ENCODE peak calls at places on chromosomes 3 and 15, in five cellular contexts. F is K562, C is A549, M is H1, V is HepG2. L is an unnamed sample.

GRCh38 chr3:45124956-45125355 is 21.2 kb downstream of the CDCP1 start:
- DNase-seq in M (no peak), V (no peak), F (no peak), C (no peak), L (no peak)

GRCh38 chr3:45088543-45088942 is 57.6 kb downstream of the CDCP1 start:
- DNase-seq in M (no peak), C (no peak), F (no peak), V (no peak), L (no peak)

GRCh38 chr3:62051506-62051905 is 321.8 kb downstream of the FEZF2 start:
- DNase-seq in C (no peak), F (peak), V (peak), M (no peak), L (no peak)

GRCh38 chr15:30043211-30043655 is 39.5 kb upstream of the GOLGA8J start:
- DNase-seq in M (no peak), F (no peak), V (no peak), C (peak), L (no peak)

GRCh38 chr15:66858423-66859207 is 156.6 kb downstream of the SMAD6 start:
- DNase-seq in M (no peak), F (no peak), C (no peak), V (no peak), L (no peak)

GRCh38 chr3:43978708-43979107 is 263.0 kb upstream of the TOPAZ1 start:
- DNase-seq in M (no peak), C (no peak), V (no peak), F (no peak), L (no peak)

GRCh38 chr3:101962055-101962454 is 112.7 kb downstream of the NFKBIZ start:
- DNase-seq in C (no peak), M (no peak), V (no peak), F (no peak), L (no peak)

GRCh38 chr3:14297784-14298236 is 104.6 kb upstream of the SLC6A6 start:
- DNase-seq in C (no peak), F (no peak), V (no peak), M (no peak), L (no peak)

GRCh38 chr15:66290518-66290917 is 2.9 kb upstream of the DIS3L start:
- DNase-seq in F (no peak), C (no peak), V (no peak), M (no peak), L (no peak)

GRCh38 chr3:59766165-59766872 is 716.5 kb upstream of the CFAP20DC start:
- DNase-seq in V (no peak), C (no peak), F (no peak), M (no peak), L (no peak)

GRCh38 chr3:85141-85540 is 111.4 kb upstream of the CHL1 start:
- DNase-seq in F (no peak), M (no peak), C (no peak), V (no peak), L (no peak)

GRCh38 chr15:65029736-65030208 is 333 bp upstream of the MTFMT start:
- DNase-seq in C (no peak), F (no peak), M (no peak), V (no peak), L (no peak)

GRCh38 chr3:103794656-103795055 is 1359.8 kb downstream of the ZPLD1 start:
- DNase-seq in V (peak), M (no peak), F (no peak), C (no peak), L (no peak)

GRCh38 chr3:165339753-165340152 is 143.6 kb upstream of the SLITRK3 start:
- DNase-seq in M (no peak), C (no peak), V (no peak), F (no peak), L (no peak)

GRCh38 chr15:68732451-68732850 is 88.2 kb downstream of the ANP32A start:
- DNase-seq in F (no peak), V (no peak), M (no peak), C (no peak), L (no peak)

GRCh38 chr3:60440869-60441268 is 810.4 kb downstream of the FHIT start:
- DNase-seq in V (no peak), F (no peak), M (no peak), C (no peak), L (no peak)

GRCh38 chr3:103112273-103112672 is 677.5 kb downstream of the ZPLD1 start:
- DNase-seq in C (no peak), M (no peak), V (no peak), F (no peak), L (no peak)

DNA sequence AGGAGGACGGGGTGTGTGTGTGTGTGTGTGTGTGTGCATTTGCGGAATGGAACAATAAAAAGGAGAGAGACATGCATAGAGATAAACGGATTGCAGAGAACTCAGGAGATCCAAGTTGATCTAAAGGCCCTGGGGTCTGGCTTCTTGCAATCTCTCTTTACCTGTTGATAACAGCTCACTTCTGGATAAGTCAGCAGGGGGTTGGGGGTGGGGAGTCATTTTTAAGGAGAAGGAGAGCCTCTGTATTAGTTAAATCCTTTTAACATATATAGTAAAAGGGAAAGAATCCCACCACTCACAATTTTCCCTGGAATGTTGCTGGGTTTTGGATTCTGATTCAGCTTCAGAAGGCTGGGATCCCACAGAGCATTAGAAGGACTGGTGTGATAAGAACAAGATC is 87.5 kb upstream of the MITF start:
- DNase-seq in C (no peak), F (no peak), M (no peak), V (no peak), L (no peak)
- TF ChIP-seq CHD2 in C (no peak), F (no peak), M (no peak), V (no peak), L (no peak)

GRCh38 chr15:56249080-56249479 is 5.4 kb upstream of the RFX7 start:
- DNase-seq in M (no peak), C (no peak), F (no peak), V (peak), L (no peak)
- TF ChIP-seq CHD2 in M (no peak), C (no peak), F (no peak), V (no peak), L (no peak)

DNA sequence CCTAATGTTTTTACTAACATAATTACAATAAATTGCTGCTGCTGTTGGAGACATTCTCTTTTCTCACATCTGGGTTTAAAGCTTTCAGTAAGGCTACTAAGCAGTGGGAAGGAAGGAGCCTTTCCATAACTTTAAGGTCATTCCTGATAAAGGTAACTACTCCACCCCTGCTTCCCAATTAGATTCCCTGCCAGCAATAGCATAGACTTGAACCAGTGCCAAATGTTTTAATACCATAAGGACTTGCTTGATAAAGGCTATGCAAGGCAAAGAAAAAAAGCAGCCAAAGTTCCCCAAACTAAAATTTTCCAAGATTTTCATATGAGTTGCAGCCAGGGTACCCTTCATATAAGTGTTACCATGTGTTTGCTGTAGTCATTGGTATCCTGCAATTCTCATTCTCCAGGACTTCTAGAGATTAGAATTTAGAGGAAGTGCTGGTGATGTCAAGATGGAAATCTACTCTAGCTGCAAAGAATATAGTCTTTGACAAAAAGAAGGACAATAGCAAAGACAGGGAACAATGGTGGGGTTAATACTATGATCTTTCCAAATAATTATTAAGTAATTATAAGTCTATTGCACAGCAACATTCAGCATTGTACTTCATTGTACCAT is 106.1 kb downstream of the FILIP1L start:
- DNase-seq in M (no peak), V (no peak), C (no peak), F (no peak), L (no peak)
- TF ChIP-seq CHD2 in M (no peak), V (no peak), C (no peak), F (no peak), L (no peak)

GRCh38 chr3:63911901-63912767 is at the start of gene SCAANT1:
- DNase-seq in V (peak), M (peak), C (peak), F (peak), L (no peak)

GRCh38 chr3:63914312-63914711 is 2.1 kb upstream of the SCAANT1 start:
- DNase-seq in F (no peak), V (no peak), M (no peak), C (no peak), L (no peak)

GRCh38 chr3:63911395-63911900 is 735 bp downstream of the SCAANT1 start:
- DNase-seq in F (no peak), M (no peak), C (no peak), V (no peak), L (no peak)

GRCh38 chr3:63910873-63911272 is 1.3 kb downstream of the SCAANT1 start:
- DNase-seq in M (no peak), F (no peak), V (peak), C (no peak), L (no peak)

DNA sequence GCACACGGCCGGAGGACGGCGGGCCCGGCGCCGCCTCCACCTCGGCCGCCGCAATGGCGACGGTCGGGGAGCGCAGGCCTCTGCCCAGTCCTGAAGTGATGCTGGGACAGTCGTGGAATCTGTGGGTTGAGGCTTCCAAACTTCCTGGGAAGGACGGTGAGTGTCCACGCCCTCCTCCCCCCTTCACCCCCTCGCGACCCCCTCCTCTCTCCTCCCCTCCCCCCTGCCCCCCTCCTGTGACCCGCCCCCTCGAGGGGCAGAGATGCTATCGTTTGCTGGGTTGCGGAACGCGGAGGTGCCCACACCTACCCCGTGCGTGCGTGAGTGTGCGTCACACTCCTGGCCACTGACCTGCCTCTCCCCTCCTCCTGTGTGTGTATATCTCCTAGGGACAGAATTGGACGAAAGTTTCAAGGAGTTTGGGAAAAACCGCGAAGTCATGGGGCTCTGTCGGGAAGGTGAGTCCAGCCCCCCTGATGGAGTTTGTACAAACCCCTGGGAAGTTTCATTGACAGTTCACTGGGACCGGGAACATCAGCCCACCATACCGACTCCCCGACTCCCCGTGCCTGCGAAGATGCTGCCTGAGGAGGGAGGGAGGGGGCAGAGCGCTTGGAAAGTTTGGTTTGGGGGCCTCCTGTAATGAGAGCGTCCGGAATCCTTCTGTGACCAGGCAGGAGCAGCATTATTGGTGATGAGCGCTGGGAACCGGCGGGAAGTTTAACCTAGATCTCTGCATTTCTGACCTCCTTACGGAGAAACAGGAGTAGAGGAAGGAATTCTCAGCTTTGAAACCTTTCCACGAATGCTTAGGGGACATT is 795 bp upstream of the SCAANT1 start:
- DNase-seq in V (peak), M (no peak), F (peak), C (peak), L (no peak)
- TF ChIP-seq CHD2 in V (no peak), M (no peak), F (no peak), C (no peak), L (no peak)

GRCh38 chr15:42918047-42918446 is 2.5 kb downstream of the TTBK2 start:
- DNase-seq in M (no peak), V (no peak), F (no peak), C (no peak), L (no peak)

GRCh38 chr15:42919308-42919707 is 1.3 kb downstream of the TTBK2 start:
- DNase-seq in M (no peak), V (no peak), F (no peak), C (no peak), L (no peak)

GRCh38 chr15:42920281-42921048 is at the start of gene TTBK2:
- DNase-seq in V (peak), M (peak), F (peak), C (peak), L (peak)

GRCh38 chr15:42919794-42920280 is 741 bp downstream of the TTBK2 start:
- DNase-seq in F (peak), V (peak), M (no peak), C (no peak), L (no peak)

DNA sequence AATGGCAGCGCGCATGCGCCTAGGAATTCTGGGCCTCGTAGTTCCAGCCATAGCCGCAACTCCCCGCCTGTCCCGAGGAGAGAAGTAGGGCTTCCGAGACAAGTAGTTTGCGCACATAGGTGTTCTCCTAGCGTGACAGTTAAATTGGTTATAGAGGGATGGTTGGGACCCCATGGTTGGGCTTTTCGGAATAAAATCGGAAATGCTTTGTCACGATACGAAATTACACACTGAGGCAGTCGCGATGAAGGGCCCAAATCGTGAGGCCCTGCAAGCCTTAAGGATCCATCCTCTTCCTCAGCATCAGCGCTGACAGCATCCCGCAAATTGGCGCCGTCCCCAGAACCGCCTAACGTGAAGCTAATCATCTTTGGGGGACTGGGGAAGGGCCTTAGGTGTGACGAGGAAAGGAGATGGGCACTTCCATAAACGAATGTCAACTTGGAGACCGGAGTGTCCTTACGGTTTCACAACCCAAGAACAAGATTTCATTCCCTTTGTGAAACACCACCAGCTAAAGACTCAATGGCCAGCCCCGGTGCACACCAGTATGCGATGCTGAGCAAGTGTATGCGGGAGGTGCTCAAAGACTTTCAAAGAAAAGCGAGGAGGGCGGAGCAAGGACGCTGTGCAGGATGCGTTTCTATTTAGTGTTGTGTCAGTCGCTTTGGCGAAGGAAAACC is 612 bp upstream of the TTBK2 start:
- DNase-seq in M (no peak), C (no peak), V (no peak), F (no peak), L (no peak)
- TF ChIP-seq CHD2 in M (no peak), C (no peak), V (no peak), F (no peak), L (no peak)

GRCh38 chr3:184372911-184373310 is 5.1 kb downstream of the THPO start:
- DNase-seq in M (no peak), V (no peak), F (no peak), C (no peak), L (no peak)

GRCh38 chr3:184372296-184372821 is 5.6 kb downstream of the THPO start:
- DNase-seq in C (no peak), F (no peak), V (no peak), M (no peak), L (no peak)

GRCh38 chr3:184375747-184376495 is 2.1 kb downstream of the THPO start:
- DNase-seq in F (no peak), V (no peak), C (no peak), M (no peak), L (no peak)

GRCh38 chr3:184371570-184372018 is 6.4 kb downstream of the THPO start:
- DNase-seq in C (peak), V (peak), F (peak), M (peak), L (no peak)

DNA sequence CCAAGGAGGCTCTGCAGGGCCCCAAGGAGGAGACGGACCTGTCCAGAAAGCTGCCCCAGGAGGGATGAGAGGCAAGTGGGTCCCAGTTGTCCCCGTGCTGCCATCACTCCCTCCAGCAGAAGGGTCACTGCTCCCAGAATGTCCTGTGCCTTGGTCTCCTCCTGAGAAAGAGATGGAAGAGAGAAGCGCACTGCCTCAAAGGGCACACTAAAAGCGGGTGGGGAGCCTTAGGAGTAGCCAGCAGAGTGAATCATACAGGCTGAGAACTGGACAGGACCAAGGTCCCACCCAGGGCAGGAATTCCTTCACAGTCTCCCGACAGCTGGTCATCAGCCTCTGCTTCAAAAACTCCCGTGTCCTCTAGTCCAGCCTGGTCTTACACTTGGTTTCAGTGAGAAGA is 4.6 kb downstream of the THPO start:
- DNase-seq in C (no peak), M (no peak), F (no peak), V (no peak), L (no peak)
- TF ChIP-seq CHD2 in C (no peak), M (no peak), F (no peak), V (no peak), L (no peak)

L was measured in GM12878.